ENCODE peak calls at places on chromosomes 5 and 9, in four cellular contexts. One of them, this sample, is unnamed.
A peak's percentile ranks its signal among the peaks of the same experiment; 100 is the strongest.

GRCh38 chr9:82021198-82021597 is 32.6 kb downstream of the SPATA31D1 start:
- DNase-seq in HepG2: peak; percentile 10
- DNase-seq in GM12878: no peak
- DNase-seq in K562: no peak
- DNase-seq in this sample: no peak

GRCh38 chr5:33267741-33268140 is 173.0 kb upstream of the TARS1 start:
- DNase-seq in HepG2: no peak
- DNase-seq in GM12878: no peak
- DNase-seq in K562: no peak
- DNase-seq in this sample: no peak

GRCh38 chr5:157248771-157249475 is 17.0 kb upstream of the CYFIP2 start:
- DNase-seq in HepG2: no peak
- DNase-seq in GM12878: no peak
- DNase-seq in K562: no peak
- DNase-seq in this sample: no peak

GRCh38 chr5:137606401-137606800 is 107.3 kb upstream of the SPOCK1 start:
- DNase-seq in HepG2: no peak
- DNase-seq in GM12878: no peak
- DNase-seq in K562: no peak
- DNase-seq in this sample: no peak

GRCh38 chr5:127519527-127519926 is 2.1 kb downstream of the PRRC1 start:
- DNase-seq in HepG2: no peak
- DNase-seq in GM12878: no peak
- DNase-seq in K562: no peak
- DNase-seq in this sample: no peak

GRCh38 chr5:96566775-96567174 is 95.4 kb upstream of the CAST start:
- DNase-seq in HepG2: no peak
- DNase-seq in GM12878: no peak
- DNase-seq in K562: no peak
- DNase-seq in this sample: no peak

GRCh38 chr9:13278368-13279246 is 885 bp downstream of the MPDZ start:
- DNase-seq in HepG2: peak; percentile 37
- DNase-seq in GM12878: no peak
- DNase-seq in K562: peak; percentile 52
- DNase-seq in this sample: no peak

GRCh38 chr9:135531096-135531495 is 9.9 kb downstream of the LCN1 start:
- DNase-seq in HepG2: no peak
- DNase-seq in GM12878: no peak
- DNase-seq in K562: no peak
- DNase-seq in this sample: no peak

GRCh38 chr5:53601570-53601969 is 41.1 kb downstream of the NDUFS4 start:
- DNase-seq in HepG2: peak; percentile 33
- DNase-seq in GM12878: no peak
- DNase-seq in K562: no peak
- DNase-seq in this sample: no peak

GRCh38 chr9:99385215-99385614 is 163.1 kb downstream of the SEC61B start:
- DNase-seq in HepG2: no peak
- DNase-seq in GM12878: no peak
- DNase-seq in K562: no peak
- DNase-seq in this sample: no peak

GRCh38 chr9:127822108-127822507 is 19.4 kb downstream of the FPGS start:
- DNase-seq in HepG2: no peak
- DNase-seq in GM12878: no peak
- DNase-seq in K562: no peak
- DNase-seq in this sample: no peak

GRCh38 chr5:176692835-176693476 is 45.7 kb downstream of the TSPAN17 start:
- DNase-seq in HepG2: no peak
- DNase-seq in GM12878: no peak
- DNase-seq in K562: no peak
- DNase-seq in this sample: no peak

GRCh38 chr9:128007566-128008138 is 26.9 kb upstream of the EEIG1 start:
- DNase-seq in HepG2: peak; percentile 45
- DNase-seq in GM12878: peak; percentile 66
- DNase-seq in K562: peak; percentile 87
- DNase-seq in this sample: peak; percentile 86

GRCh38 chr5:103829585-103829984 is 267.0 kb upstream of the NUDT12 start:
- DNase-seq in HepG2: no peak
- DNase-seq in GM12878: no peak
- DNase-seq in K562: peak; percentile 33
- DNase-seq in this sample: no peak

GRCh38 chr5:5497132-5497748 is 74.8 kb downstream of the ICE1 start:
- DNase-seq in HepG2: peak; percentile 20
- DNase-seq in GM12878: no peak
- DNase-seq in K562: peak; percentile 64
- DNase-seq in this sample: peak; percentile 39

GRCh38 chr5:145158654-145159199 is 676.4 kb downstream of the PRELID2 start:
- DNase-seq in HepG2: no peak
- DNase-seq in GM12878: no peak
- DNase-seq in K562: no peak
- DNase-seq in this sample: no peak

GRCh38 chr9:88258587-88258986 is 120.3 kb upstream of the SPATA31C2 start:
- DNase-seq in HepG2: no peak
- DNase-seq in GM12878: no peak
- DNase-seq in K562: no peak
- DNase-seq in this sample: no peak

GRCh38 chr5:76688836-76689235 is 27.1 kb upstream of the F2R start:
- DNase-seq in HepG2: no peak
- DNase-seq in GM12878: no peak
- DNase-seq in K562: no peak
- DNase-seq in this sample: no peak

GRCh38 chr9:126784401-126784800 is 20.4 kb upstream of the ZBTB43 start:
- DNase-seq in HepG2: no peak
- DNase-seq in GM12878: no peak
- DNase-seq in K562: no peak
- DNase-seq in this sample: no peak

GRCh38 chr5:107717816-107718215 is 47.1 kb upstream of the EFNA5 start:
- DNase-seq in HepG2: no peak
- DNase-seq in GM12878: no peak
- DNase-seq in K562: no peak
- DNase-seq in this sample: no peak

GRCh38 chr9:37339945-37340344 is 82.6 kb upstream of the GRHPR start:
- DNase-seq in HepG2: no peak
- DNase-seq in GM12878: no peak
- DNase-seq in K562: no peak
- DNase-seq in this sample: no peak

DNA sequence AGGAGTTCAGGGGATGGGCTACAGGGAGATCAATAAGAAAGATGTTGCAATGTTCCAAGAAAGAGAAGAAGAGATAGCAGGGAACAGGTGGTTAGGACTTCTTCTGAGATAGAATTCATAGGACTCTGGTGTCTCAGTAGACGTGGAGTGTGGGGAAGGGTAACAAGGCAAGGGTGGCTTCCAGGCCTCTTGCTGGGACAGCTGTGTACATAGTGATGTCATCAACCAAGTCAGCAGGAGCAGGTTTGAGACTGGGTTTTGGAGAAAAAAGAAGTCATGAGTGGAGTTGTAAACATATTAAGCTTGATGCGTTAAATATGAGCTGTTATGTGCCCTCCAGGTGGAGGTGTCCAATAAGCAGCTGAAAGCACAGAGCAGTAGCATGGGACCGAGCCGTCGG is 211.8 kb upstream of the RASEF start:
- DNase-seq in HepG2: no peak
- DNase-seq in GM12878: no peak
- DNase-seq in K562: no peak
- DNase-seq in this sample: no peak
- TF ChIP-seq CTCF in HepG2: no peak
- TF ChIP-seq CTCF in GM12878: no peak
- TF ChIP-seq CTCF in K562: no peak
- TF ChIP-seq CTCF in this sample: no peak

DNA sequence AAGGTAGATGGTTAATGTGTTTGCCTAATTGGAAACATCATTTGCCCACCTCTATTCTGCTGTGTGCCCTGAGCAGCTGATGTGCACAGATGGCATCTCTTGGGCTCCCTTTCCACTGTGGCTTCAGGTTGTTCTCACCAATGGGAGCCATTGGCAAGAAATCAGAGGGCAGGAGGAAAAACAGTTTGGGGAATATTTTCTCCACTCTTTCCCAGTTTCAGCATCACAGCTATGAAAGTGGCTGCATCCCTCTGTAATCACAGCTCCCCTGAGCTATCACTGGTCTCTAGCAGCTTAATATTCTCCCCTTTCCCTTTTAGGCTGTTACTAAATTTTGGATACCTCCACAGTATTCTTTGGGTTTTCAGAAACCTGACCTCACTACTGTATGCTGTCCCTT is 911.7 kb upstream of the SEMA6A start:
- DNase-seq in HepG2: no peak
- DNase-seq in GM12878: no peak
- DNase-seq in K562: no peak
- DNase-seq in this sample: no peak
- TF ChIP-seq GABPA in HepG2: no peak
- TF ChIP-seq GABPA in GM12878: no peak
- TF ChIP-seq GABPA in K562: no peak
- TF ChIP-seq GABPA in this sample: no peak

GRCh38 chr5:173885481-173886010 is 2.6 kb upstream of the CPEB4 start:
- DNase-seq in HepG2: no peak
- DNase-seq in GM12878: no peak
- DNase-seq in K562: peak; percentile 85
- DNase-seq in this sample: peak; percentile 73
- TF ChIP-seq CTCF in HepG2: no peak
- TF ChIP-seq CTCF in GM12878: peak; percentile 5
- TF ChIP-seq CTCF in K562: no peak
- TF ChIP-seq CTCF in this sample: no peak

DNA sequence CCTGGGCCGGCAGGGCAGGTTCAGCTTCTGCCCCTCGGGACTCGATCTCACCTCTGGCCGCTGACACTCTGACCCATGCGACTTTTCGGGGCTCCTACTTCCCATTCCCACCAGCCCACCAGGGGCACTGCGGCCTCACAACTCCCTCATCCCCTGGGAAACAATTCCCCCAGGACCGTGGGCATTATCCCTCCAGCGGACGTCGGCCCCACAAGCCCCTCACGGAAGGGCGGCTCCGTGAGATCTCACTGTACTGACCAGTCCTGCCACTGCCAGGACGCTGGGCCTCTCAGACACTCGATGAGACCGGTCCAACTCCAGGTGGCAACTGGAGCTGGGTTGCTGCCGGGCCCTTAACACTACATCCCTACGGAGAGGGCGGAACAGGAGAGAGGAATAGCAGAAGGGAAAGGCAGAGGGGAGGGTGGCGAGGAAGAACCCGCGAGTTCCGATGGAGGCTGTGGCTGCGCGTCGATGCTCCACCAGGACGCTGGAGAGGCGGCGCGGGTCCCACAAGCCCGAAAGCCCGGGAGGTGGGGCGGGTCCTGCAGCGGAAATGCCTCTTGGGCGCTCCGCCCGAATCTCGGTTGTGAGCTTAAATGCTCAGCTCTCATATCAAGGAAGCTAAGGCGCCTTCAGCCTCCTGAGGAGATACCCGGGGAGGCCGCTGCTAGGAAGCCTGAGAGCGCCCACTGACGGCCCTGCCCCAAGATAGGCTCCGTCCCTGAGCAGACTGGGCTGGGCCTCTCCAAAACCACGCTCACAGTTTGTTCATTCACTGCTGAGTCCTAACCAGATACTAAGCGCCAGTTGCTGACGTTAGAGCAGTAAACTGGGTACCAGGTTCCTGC is 36.3 kb downstream of the VCP start:
- DNase-seq in HepG2: no peak
- DNase-seq in GM12878: no peak
- DNase-seq in K562: no peak
- DNase-seq in this sample: no peak
- TF ChIP-seq GABPA in HepG2: no peak
- TF ChIP-seq GABPA in GM12878: no peak
- TF ChIP-seq GABPA in K562: no peak
- TF ChIP-seq GABPA in this sample: no peak

GRCh38 chr9:97479496-97480159 is 21.8 kb upstream of the TMOD1 start:
- DNase-seq in HepG2: no peak
- DNase-seq in GM12878: no peak
- DNase-seq in K562: no peak
- DNase-seq in this sample: no peak
- TF ChIP-seq CTCF in HepG2: no peak
- TF ChIP-seq CTCF in GM12878: no peak
- TF ChIP-seq CTCF in K562: no peak
- TF ChIP-seq CTCF in this sample: no peak

GRCh38 chr9:3548636-3549035 is 22.8 kb upstream of the RFX3 start:
- DNase-seq in HepG2: no peak
- DNase-seq in GM12878: no peak
- DNase-seq in K562: no peak
- DNase-seq in this sample: no peak

GRCh38 chr9:3553076-3553765 is 27.4 kb upstream of the RFX3 start:
- DNase-seq in HepG2: no peak
- DNase-seq in GM12878: no peak
- DNase-seq in K562: no peak
- DNase-seq in this sample: no peak

DNA sequence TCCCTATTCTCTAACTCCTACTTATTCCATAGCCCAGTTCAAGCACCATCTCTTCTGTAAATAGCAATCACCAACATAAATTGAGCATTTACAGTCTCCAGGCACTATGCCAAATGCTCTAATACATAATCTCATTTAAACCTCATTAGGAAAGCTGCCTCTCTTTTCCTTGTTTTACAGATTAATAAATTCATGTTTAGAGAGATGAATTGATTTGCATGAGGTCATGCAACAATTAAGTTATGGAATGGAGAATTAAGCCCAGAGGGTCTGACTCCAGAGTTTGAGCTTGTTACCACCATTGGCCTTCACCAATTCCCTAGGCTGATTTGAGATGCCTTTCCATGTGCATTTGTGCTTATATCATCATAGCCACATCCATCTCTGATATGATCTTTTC is 23.4 kb upstream of the RFX3 start:
- DNase-seq in HepG2: no peak
- DNase-seq in GM12878: no peak
- DNase-seq in K562: no peak
- DNase-seq in this sample: no peak
- TF ChIP-seq GABPA in HepG2: no peak
- TF ChIP-seq GABPA in GM12878: no peak
- TF ChIP-seq GABPA in K562: no peak
- TF ChIP-seq GABPA in this sample: no peak

This sample was measured in HL-60.